ENCODE peak calls at places on chromosomes 13 and 19, in five cellular contexts. T, D, C, S and O are unnamed samples.

GRCh38 chr13:31742102-31742695 is 2.9 kb downstream of the RXFP2 start:
- DNase-seq in T (peak; percentile 8), D (peak; percentile 28), C (peak; percentile 36), S (peak; percentile 56), O (peak; percentile 87)

GRCh38 chr19:46181386-46181774 is 33.3 kb downstream of the IGFL2 start:
- DNase-seq in T (no peak), D (no peak), C (no peak), S (no peak), O (no peak)

GRCh38 chr13:32010137-32010536 is 21.4 kb upstream of the FRY start:
- DNase-seq in T (no peak), D (no peak), C (no peak), S (no peak), O (no peak)

GRCh38 chr19:28898279-28898678 is 314.7 kb downstream of the UQCRFS1 start:
- DNase-seq in T (no peak), D (no peak), C (no peak), S (no peak), O (no peak)

GRCh38 chr19:18603255-18603957 is 3.2 kb downstream of the CRLF1 start:
- DNase-seq in T (no peak), D (no peak), C (no peak), S (peak; percentile 55), O (peak; percentile 84)

GRCh38 chr13:80297094-80297493 is 43.8 kb downstream of the SPRY2 start:
- DNase-seq in T (no peak), D (no peak), C (peak; percentile 49), S (no peak), O (peak; percentile 79)

GRCh38 chr13:78586706-78587105 is 16.6 kb downstream of the POU4F1 start:
- DNase-seq in T (no peak), D (no peak), C (no peak), S (peak; percentile 27), O (peak; percentile 96)

GRCh38 chr13:77827350-77827749 is 91.3 kb downstream of the EDNRB start:
- DNase-seq in T (no peak), D (no peak), C (no peak), S (no peak), O (no peak)

GRCh38 chr19:2239771-2240770 is 3.4 kb downstream of the SF3A2 start:
- DNase-seq in T (no peak), D (no peak), C (no peak), S (no peak), O (peak; percentile 80)

GRCh38 chr19:1217366-1217765 is 11.8 kb downstream of the STK11 start:
- DNase-seq in T (no peak), D (no peak), C (no peak), S (peak; percentile 61), O (no peak)

GRCh38 chr13:48514776-48515175 is 18.1 kb downstream of the RCBTB2 start:
- DNase-seq in T (no peak), D (no peak), C (no peak), S (no peak), O (no peak)

GRCh38 chr13:106432636-106433035 is 102.8 kb downstream of the EFNB2 start:
- DNase-seq in T (no peak), D (no peak), C (no peak), S (no peak), O (no peak)

GRCh38 chr19:35216833-35217707 is 11.5 kb downstream of the FAM187B start:
- DNase-seq in T (no peak), D (no peak), C (no peak), S (no peak), O (peak; percentile 60)

GRCh38 chr13:109180905-109181425 is 551.6 kb downstream of the MYO16 start:
- DNase-seq in T (no peak), D (peak; percentile 6), C (no peak), S (no peak), O (peak; percentile 55)

GRCh38 chr19:38837656-38838121 is 6.1 kb upstream of the ECH1 start:
- DNase-seq in T (no peak), D (peak; percentile 65), C (no peak), S (peak; percentile 10), O (no peak)

GRCh38 chr19:9044449-9044848 is 34.2 kb upstream of the MUC16 start:
- DNase-seq in T (no peak), D (no peak), C (no peak), S (no peak), O (no peak)

GRCh38 chr19:1884719-1885334 is 469 bp downstream of the ABHD17A start:
- DNase-seq in T (no peak), D (no peak), C (no peak), S (no peak), O (no peak)

GRCh38 chr19:35752746-35753350 is 4.0 kb downstream of the HSPB6 start:
- DNase-seq in T (no peak), D (no peak), C (no peak), S (no peak), O (no peak)

GRCh38 chr13:44648392-44649117 is 72.4 kb upstream of the TSC22D1 start:
- DNase-seq in T (no peak), D (peak; percentile 45), C (no peak), S (no peak), O (peak; percentile 43)

GRCh38 chr13:33678906-33679657 is 138.9 kb upstream of the RFC3 start:
- DNase-seq in T (peak; percentile 98), D (peak; percentile 97), C (no peak), S (peak; percentile 5), O (peak; percentile 1)

GRCh38 chr13:110371550-110372465 is 64.7 kb downstream of the COL4A2 start:
- DNase-seq in T (peak; percentile 40), D (no peak), C (no peak), S (no peak), O (no peak)

GRCh38 chr19:887072-887471 is 5.9 kb downstream of the MED16 start:
- DNase-seq in T (no peak), D (peak; percentile 38), C (no peak), S (no peak), O (no peak)

GRCh38 chr13:21333186-21333585 is 125.9 kb downstream of the ZDHHC20 start:
- DNase-seq in T (no peak), D (no peak), C (no peak), S (no peak), O (no peak)

GRCh38 chr13:39411501-39411900 is 191.5 kb downstream of the LHFPL6 start:
- DNase-seq in T (no peak), D (no peak), C (no peak), S (no peak), O (no peak)

GRCh38 chr13:50910483-50910805 is 853 bp downstream of the RNASEH2B start:
- DNase-seq in T (no peak), D (peak; percentile 29), C (no peak), S (no peak), O (peak; percentile 68)

DNA sequence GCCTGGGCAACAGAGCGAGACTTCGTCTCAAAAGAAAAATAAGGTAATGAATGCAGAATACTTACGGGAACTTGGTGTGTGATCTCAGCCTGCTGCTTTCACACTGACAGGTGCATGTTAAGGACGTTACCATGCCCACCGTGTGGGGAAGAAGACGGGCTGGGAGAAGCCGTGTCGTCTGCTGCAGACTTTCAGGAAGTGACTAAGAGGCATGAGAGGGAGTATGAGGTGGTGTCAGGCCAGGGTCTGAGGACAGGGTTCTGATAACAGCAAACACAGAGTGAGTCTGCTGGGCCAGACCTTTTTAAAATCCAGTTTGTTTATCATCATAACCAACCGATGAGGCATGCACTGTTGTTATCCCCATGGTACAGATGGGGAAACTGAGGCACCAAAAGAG is 13.6 kb upstream of the GALP start:
- DNase-seq in T (no peak), D (no peak), C (no peak), S (no peak), O (no peak)
- TF ChIP-seq POLR2AphosphoS5 in T (no peak), D (no peak), C (no peak), S (no peak), O (no peak)

GRCh38 chr13:95540848-95541247 is 11.7 kb upstream of the CLDN10 start:
- DNase-seq in T (no peak), D (no peak), C (no peak), S (no peak), O (peak; percentile 4)

GRCh38 chr13:95546919-95547318 is 5.6 kb upstream of the CLDN10 start:
- DNase-seq in T (no peak), D (no peak), C (no peak), S (no peak), O (peak; percentile 21)

GRCh38 chr13:95541911-95542484 is 10.5 kb upstream of the CLDN10 start:
- DNase-seq in T (no peak), D (no peak), C (no peak), S (no peak), O (no peak)

GRCh38 chr13:95536629-95537241 is 15.8 kb upstream of the CLDN10 start:
- DNase-seq in T (no peak), D (no peak), C (no peak), S (no peak), O (peak; percentile 45)

GRCh38 chr13:95541308-95541707 is 11.2 kb upstream of the CLDN10 start:
- DNase-seq in T (no peak), D (no peak), C (no peak), S (no peak), O (no peak)
- TF ChIP-seq CREB1 in T (no peak), D (no peak), C (no peak), S (no peak), O (no peak)

DNA sequence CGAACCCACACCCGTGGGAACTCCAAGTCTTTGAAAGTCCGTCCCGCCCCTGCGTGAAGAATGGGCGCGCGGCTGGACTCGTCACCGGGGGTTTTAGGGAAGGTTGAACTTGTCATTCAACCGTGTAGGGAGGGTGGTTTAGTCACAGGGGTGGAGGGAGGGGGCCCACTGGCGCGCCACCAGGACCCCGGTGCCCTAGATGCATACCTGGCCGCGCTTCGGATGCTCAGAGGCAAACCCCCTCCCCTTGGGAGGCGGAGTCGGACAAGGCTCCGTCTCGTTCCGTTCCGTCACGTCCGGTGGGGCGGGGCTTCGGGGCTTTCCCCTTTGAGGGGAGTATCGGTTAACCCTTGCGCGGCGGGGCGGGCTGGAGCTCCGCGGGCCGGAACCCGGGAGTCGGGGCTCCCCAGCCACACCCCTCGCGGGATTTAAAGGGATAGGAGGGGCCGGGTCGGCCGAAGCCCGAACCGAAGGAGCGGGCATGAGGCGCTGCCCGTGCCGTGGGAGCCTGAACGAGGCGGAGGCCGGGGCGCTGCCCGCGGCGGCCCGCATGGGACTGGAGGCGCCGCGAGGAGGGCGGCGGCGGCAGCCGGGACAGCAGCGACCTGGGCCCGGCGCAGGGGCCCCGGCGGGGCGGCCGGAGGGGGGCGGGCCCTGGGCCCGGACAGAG is at the start of the genes COQ8B and ITPKC:
- DNase-seq in T (peak; percentile 88), D (peak; percentile 95), C (peak; percentile 90), S (peak; percentile 93), O (peak; percentile 100)
- TF ChIP-seq CTCF in T (no peak), D (no peak), C (no peak), S (no peak), O (no peak)

GRCh38 chr13:101939370-101939769 is 462.5 kb downstream of the FGF14 start:
- DNase-seq in T (no peak), D (no peak), C (no peak), S (no peak), O (no peak)

GRCh38 chr13:101942535-101943157 is 459.2 kb downstream of the FGF14 start:
- DNase-seq in T (no peak), D (no peak), C (no peak), S (no peak), O (no peak)

GRCh38 chr13:101945435-101945834 is 456.4 kb downstream of the FGF14 start:
- DNase-seq in T (no peak), D (no peak), C (no peak), S (no peak), O (peak; percentile 56)

GRCh38 chr13:101941095-101941777 is 460.6 kb downstream of the FGF14 start:
- DNase-seq in T (no peak), D (no peak), C (no peak), S (no peak), O (peak; percentile 57)

DNA sequence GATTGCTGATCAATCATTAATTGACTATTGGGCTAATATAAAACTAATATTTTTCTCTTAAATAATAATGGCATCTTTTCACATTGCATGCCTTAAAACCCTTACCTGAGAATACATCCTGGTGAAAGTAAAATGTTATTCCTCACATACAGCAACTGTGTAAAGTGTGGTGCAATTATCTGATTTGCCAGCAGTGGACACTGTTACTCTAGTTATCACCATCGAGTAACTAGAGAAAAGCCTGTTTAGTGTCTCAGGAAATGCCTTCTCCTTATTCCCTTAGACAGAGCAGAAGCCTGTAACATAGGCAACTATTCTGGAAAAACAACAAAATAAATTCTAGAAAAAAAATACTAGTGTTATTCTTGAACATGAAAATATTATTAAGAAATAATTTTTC is 459.8 kb downstream of the FGF14 start:
- DNase-seq in T (no peak), D (peak; percentile 7), C (no peak), S (no peak), O (peak; percentile 76)
- TF ChIP-seq POLR2AphosphoS5 in T (no peak), D (no peak), C (no peak), S (no peak), O (no peak)